ENCODE peak calls at places on chromosomes 11 and 22, in seven cellular contexts. One of them, this sample, is unnamed.

GRCh38 chr11:68825603-68826002 is 16.1 kb downstream of the CPT1A start:
- DNase-seq in fibroblast of pulmonary artery: no peak
- DNase-seq in left ventricle myocardium inferior: no peak
- DNase-seq in HTR-8/SVneo: no peak
- DNase-seq in T-helper 2 cell treated with Interferon-gamma antibody and Interleukin-4, amounts not matched to agents 5 μg/mL and 100 μg/mL, for 36 hours: no peak
- DNase-seq in left ventricle myocardium superior: no peak
- DNase-seq in NCI-H2107: no peak
- DNase-seq in this sample: no peak

GRCh38 chr11:86596861-86597632 is 75.4 kb downstream of the ME3 start:
- DNase-seq in fibroblast of pulmonary artery: peak; percentile 83
- DNase-seq in left ventricle myocardium inferior: no peak
- DNase-seq in HTR-8/SVneo: no peak
- DNase-seq in T-helper 2 cell treated with Interferon-gamma antibody and Interleukin-4, amounts not matched to agents 5 μg/mL and 100 μg/mL, for 36 hours: no peak
- DNase-seq in left ventricle myocardium superior: peak; percentile 40
- DNase-seq in NCI-H2107: no peak
- DNase-seq in this sample: no peak

GRCh38 chr11:119352857-119353260 is 6.4 kb upstream of the MFRP start:
- DNase-seq in fibroblast of pulmonary artery: peak; percentile 82
- DNase-seq in left ventricle myocardium inferior: no peak
- DNase-seq in HTR-8/SVneo: no peak
- DNase-seq in T-helper 2 cell treated with Interferon-gamma antibody and Interleukin-4, amounts not matched to agents 5 μg/mL and 100 μg/mL, for 36 hours: no peak
- DNase-seq in left ventricle myocardium superior: no peak
- DNase-seq in NCI-H2107: no peak
- DNase-seq in this sample: peak; percentile 56

GRCh38 chr11:66126808-66127555 is 56.9 kb downstream of the PACS1 start:
- DNase-seq in fibroblast of pulmonary artery: peak; percentile 83
- DNase-seq in left ventricle myocardium inferior: peak; percentile 46
- DNase-seq in HTR-8/SVneo: peak; percentile 69
- DNase-seq in T-helper 2 cell treated with Interferon-gamma antibody and Interleukin-4, amounts not matched to agents 5 μg/mL and 100 μg/mL, for 36 hours: peak; percentile 55
- DNase-seq in left ventricle myocardium superior: peak; percentile 52
- DNase-seq in NCI-H2107: peak; percentile 42
- DNase-seq in this sample: no peak

GRCh38 chr11:61923166-61924015 is 6.0 kb upstream of the RAB3IL1 start:
- DNase-seq in fibroblast of pulmonary artery: peak; percentile 84
- DNase-seq in left ventricle myocardium inferior: peak; percentile 79
- DNase-seq in HTR-8/SVneo: no peak
- DNase-seq in T-helper 2 cell treated with Interferon-gamma antibody and Interleukin-4, amounts not matched to agents 5 μg/mL and 100 μg/mL, for 36 hours: no peak
- DNase-seq in left ventricle myocardium superior: peak; percentile 84
- DNase-seq in NCI-H2107: no peak
- DNase-seq in this sample: peak; percentile 88

GRCh38 chr22:36026741-36027140 is 1.9 kb downstream of the RBFOX2 start:
- DNase-seq in fibroblast of pulmonary artery: peak; percentile 57
- DNase-seq in left ventricle myocardium inferior: no peak
- DNase-seq in HTR-8/SVneo: no peak
- DNase-seq in T-helper 2 cell treated with Interferon-gamma antibody and Interleukin-4, amounts not matched to agents 5 μg/mL and 100 μg/mL, for 36 hours: no peak
- DNase-seq in left ventricle myocardium superior: no peak
- DNase-seq in NCI-H2107: no peak
- DNase-seq in this sample: no peak

GRCh38 chr22:31776231-31776630 is 22.4 kb downstream of the DEPDC5 start:
- DNase-seq in fibroblast of pulmonary artery: no peak
- DNase-seq in left ventricle myocardium inferior: no peak
- DNase-seq in HTR-8/SVneo: no peak
- DNase-seq in T-helper 2 cell treated with Interferon-gamma antibody and Interleukin-4, amounts not matched to agents 5 μg/mL and 100 μg/mL, for 36 hours: no peak
- DNase-seq in left ventricle myocardium superior: no peak
- DNase-seq in NCI-H2107: no peak
- DNase-seq in this sample: no peak

GRCh38 chr22:37184380-37184755 is 3.7 kb downstream of the C1QTNF6 start:
- DNase-seq in fibroblast of pulmonary artery: no peak
- DNase-seq in left ventricle myocardium inferior: peak; percentile 10
- DNase-seq in HTR-8/SVneo: no peak
- DNase-seq in T-helper 2 cell treated with Interferon-gamma antibody and Interleukin-4, amounts not matched to agents 5 μg/mL and 100 μg/mL, for 36 hours: no peak
- DNase-seq in left ventricle myocardium superior: no peak
- DNase-seq in NCI-H2107: no peak
- DNase-seq in this sample: peak; percentile 55

GRCh38 chr22:42317691-42318547 is 47.5 kb upstream of the TCF20 start:
- DNase-seq in fibroblast of pulmonary artery: no peak
- DNase-seq in left ventricle myocardium inferior: no peak
- DNase-seq in HTR-8/SVneo: no peak
- DNase-seq in T-helper 2 cell treated with Interferon-gamma antibody and Interleukin-4, amounts not matched to agents 5 μg/mL and 100 μg/mL, for 36 hours: no peak
- DNase-seq in left ventricle myocardium superior: peak; percentile 44
- DNase-seq in NCI-H2107: no peak
- DNase-seq in this sample: no peak

GRCh38 chr22:17444204-17444504 is 74.9 kb downstream of the CECR2 start:
- DNase-seq in fibroblast of pulmonary artery: no peak
- DNase-seq in left ventricle myocardium inferior: no peak
- DNase-seq in HTR-8/SVneo: no peak
- DNase-seq in T-helper 2 cell treated with Interferon-gamma antibody and Interleukin-4, amounts not matched to agents 5 μg/mL and 100 μg/mL, for 36 hours: no peak
- DNase-seq in left ventricle myocardium superior: no peak
- DNase-seq in NCI-H2107: no peak
- DNase-seq in this sample: no peak

GRCh38 chr22:49063040-49063329 is 764.7 kb downstream of the BRD1 start:
- DNase-seq in fibroblast of pulmonary artery: no peak
- DNase-seq in left ventricle myocardium inferior: no peak
- DNase-seq in HTR-8/SVneo: no peak
- DNase-seq in T-helper 2 cell treated with Interferon-gamma antibody and Interleukin-4, amounts not matched to agents 5 μg/mL and 100 μg/mL, for 36 hours: no peak
- DNase-seq in left ventricle myocardium superior: no peak
- DNase-seq in NCI-H2107: no peak
- DNase-seq in this sample: no peak

GRCh38 chr22:44622685-44623084 is 79.3 kb upstream of the PRR5 start:
- DNase-seq in fibroblast of pulmonary artery: no peak
- DNase-seq in left ventricle myocardium inferior: no peak
- DNase-seq in HTR-8/SVneo: no peak
- DNase-seq in T-helper 2 cell treated with Interferon-gamma antibody and Interleukin-4, amounts not matched to agents 5 μg/mL and 100 μg/mL, for 36 hours: no peak
- DNase-seq in left ventricle myocardium superior: no peak
- DNase-seq in NCI-H2107: no peak
- DNase-seq in this sample: no peak

GRCh38 chr11:10305964-10306918 is 1.4 kb downstream of the ADM start:
- DNase-seq in fibroblast of pulmonary artery: no peak
- DNase-seq in left ventricle myocardium inferior: peak; percentile 30
- DNase-seq in HTR-8/SVneo: no peak
- DNase-seq in T-helper 2 cell treated with Interferon-gamma antibody and Interleukin-4, amounts not matched to agents 5 μg/mL and 100 μg/mL, for 36 hours: no peak
- DNase-seq in left ventricle myocardium superior: peak; percentile 51
- DNase-seq in NCI-H2107: no peak
- DNase-seq in this sample: no peak

GRCh38 chr11:68542617-68543016 is 82.1 kb downstream of the PPP6R3 start:
- DNase-seq in fibroblast of pulmonary artery: peak; percentile 81
- DNase-seq in left ventricle myocardium inferior: no peak
- DNase-seq in HTR-8/SVneo: peak; percentile 24
- DNase-seq in T-helper 2 cell treated with Interferon-gamma antibody and Interleukin-4, amounts not matched to agents 5 μg/mL and 100 μg/mL, for 36 hours: no peak
- DNase-seq in left ventricle myocardium superior: no peak
- DNase-seq in NCI-H2107: no peak
- DNase-seq in this sample: no peak

GRCh38 chr11:77379253-77379652 is 77.8 kb upstream of the GDPD4 start:
- DNase-seq in fibroblast of pulmonary artery: peak; percentile 28
- DNase-seq in left ventricle myocardium inferior: no peak
- DNase-seq in HTR-8/SVneo: no peak
- DNase-seq in T-helper 2 cell treated with Interferon-gamma antibody and Interleukin-4, amounts not matched to agents 5 μg/mL and 100 μg/mL, for 36 hours: no peak
- DNase-seq in left ventricle myocardium superior: no peak
- DNase-seq in NCI-H2107: no peak
- DNase-seq in this sample: no peak

GRCh38 chr11:61543606-61544306 is 35.2 kb downstream of the LRRC10B start:
- DNase-seq in fibroblast of pulmonary artery: peak; percentile 30
- DNase-seq in left ventricle myocardium inferior: no peak
- DNase-seq in HTR-8/SVneo: no peak
- DNase-seq in T-helper 2 cell treated with Interferon-gamma antibody and Interleukin-4, amounts not matched to agents 5 μg/mL and 100 μg/mL, for 36 hours: no peak
- DNase-seq in left ventricle myocardium superior: no peak
- DNase-seq in NCI-H2107: no peak
- DNase-seq in this sample: no peak

GRCh38 chr11:114291847-114292680 is 4.1 kb upstream of the NNMT start:
- DNase-seq in fibroblast of pulmonary artery: peak; percentile 93
- DNase-seq in left ventricle myocardium inferior: no peak
- DNase-seq in HTR-8/SVneo: no peak
- DNase-seq in T-helper 2 cell treated with Interferon-gamma antibody and Interleukin-4, amounts not matched to agents 5 μg/mL and 100 μg/mL, for 36 hours: no peak
- DNase-seq in left ventricle myocardium superior: no peak
- DNase-seq in NCI-H2107: no peak
- DNase-seq in this sample: no peak

GRCh38 chr22:26164174-26164573 is 5.1 kb upstream of the SEZ6L start:
- DNase-seq in fibroblast of pulmonary artery: no peak
- DNase-seq in left ventricle myocardium inferior: no peak
- DNase-seq in HTR-8/SVneo: no peak
- DNase-seq in T-helper 2 cell treated with Interferon-gamma antibody and Interleukin-4, amounts not matched to agents 5 μg/mL and 100 μg/mL, for 36 hours: no peak
- DNase-seq in left ventricle myocardium superior: no peak
- DNase-seq in NCI-H2107: no peak
- DNase-seq in this sample: no peak

GRCh38 chr11:66371627-66372415 is at the start of gene SLC29A2:
- DNase-seq in fibroblast of pulmonary artery: no peak
- DNase-seq in left ventricle myocardium inferior: peak; percentile 73
- DNase-seq in HTR-8/SVneo: peak; percentile 91
- DNase-seq in T-helper 2 cell treated with Interferon-gamma antibody and Interleukin-4, amounts not matched to agents 5 μg/mL and 100 μg/mL, for 36 hours: peak; percentile 81
- DNase-seq in left ventricle myocardium superior: peak; percentile 88
- DNase-seq in NCI-H2107: peak; percentile 89
- DNase-seq in this sample: peak; percentile 76

GRCh38 chr11:132644511-132644910 is 887.8 kb downstream of the OPCML start:
- DNase-seq in fibroblast of pulmonary artery: no peak
- DNase-seq in left ventricle myocardium inferior: no peak
- DNase-seq in HTR-8/SVneo: no peak
- DNase-seq in T-helper 2 cell treated with Interferon-gamma antibody and Interleukin-4, amounts not matched to agents 5 μg/mL and 100 μg/mL, for 36 hours: no peak
- DNase-seq in left ventricle myocardium superior: no peak
- DNase-seq in NCI-H2107: no peak
- DNase-seq in this sample: no peak

GRCh38 chr11:117876341-117877119 is at the start of gene FXYD6:
- DNase-seq in fibroblast of pulmonary artery: no peak
- DNase-seq in left ventricle myocardium inferior: peak; percentile 73
- DNase-seq in HTR-8/SVneo: peak; percentile 69
- DNase-seq in T-helper 2 cell treated with Interferon-gamma antibody and Interleukin-4, amounts not matched to agents 5 μg/mL and 100 μg/mL, for 36 hours: no peak
- DNase-seq in left ventricle myocardium superior: peak; percentile 79
- DNase-seq in NCI-H2107: peak; percentile 64
- DNase-seq in this sample: peak; percentile 83

GRCh38 chr22:49903322-49904039 is 14.8 kb downstream of the ALG12 start:
- DNase-seq in fibroblast of pulmonary artery: no peak
- DNase-seq in left ventricle myocardium inferior: no peak
- DNase-seq in HTR-8/SVneo: no peak
- DNase-seq in T-helper 2 cell treated with Interferon-gamma antibody and Interleukin-4, amounts not matched to agents 5 μg/mL and 100 μg/mL, for 36 hours: no peak
- DNase-seq in left ventricle myocardium superior: no peak
- DNase-seq in NCI-H2107: peak; percentile 55
- DNase-seq in this sample: no peak

GRCh38 chr11:46121724-46122477 is 647 bp upstream of the PHF21A start:
- DNase-seq in fibroblast of pulmonary artery: peak; percentile 94
- DNase-seq in left ventricle myocardium inferior: peak; percentile 82
- DNase-seq in HTR-8/SVneo: peak; percentile 59
- DNase-seq in T-helper 2 cell treated with Interferon-gamma antibody and Interleukin-4, amounts not matched to agents 5 μg/mL and 100 μg/mL, for 36 hours: peak; percentile 80
- DNase-seq in left ventricle myocardium superior: peak; percentile 85
- DNase-seq in NCI-H2107: peak; percentile 75
- DNase-seq in this sample: peak; percentile 90

GRCh38 chr11:64710418-64711137 is 12.4 kb downstream of the NRXN2 start:
- DNase-seq in fibroblast of pulmonary artery: no peak
- DNase-seq in left ventricle myocardium inferior: no peak
- DNase-seq in HTR-8/SVneo: no peak
- DNase-seq in T-helper 2 cell treated with Interferon-gamma antibody and Interleukin-4, amounts not matched to agents 5 μg/mL and 100 μg/mL, for 36 hours: no peak
- DNase-seq in left ventricle myocardium superior: no peak
- DNase-seq in NCI-H2107: no peak
- DNase-seq in this sample: no peak

GRCh38 chr11:61362542-61362875 is 335 bp downstream of the TMEM138 start:
- DNase-seq in fibroblast of pulmonary artery: peak; percentile 55
- DNase-seq in left ventricle myocardium inferior: no peak
- DNase-seq in HTR-8/SVneo: peak; percentile 26
- DNase-seq in T-helper 2 cell treated with Interferon-gamma antibody and Interleukin-4, amounts not matched to agents 5 μg/mL and 100 μg/mL, for 36 hours: no peak
- DNase-seq in left ventricle myocardium superior: no peak
- DNase-seq in NCI-H2107: no peak
- DNase-seq in this sample: no peak

GRCh38 chr22:33811686-33812085 is 108.6 kb downstream of the LARGE1 start:
- DNase-seq in fibroblast of pulmonary artery: peak; percentile 73
- DNase-seq in left ventricle myocardium inferior: peak; percentile 39
- DNase-seq in HTR-8/SVneo: no peak
- DNase-seq in T-helper 2 cell treated with Interferon-gamma antibody and Interleukin-4, amounts not matched to agents 5 μg/mL and 100 μg/mL, for 36 hours: no peak
- DNase-seq in left ventricle myocardium superior: peak; percentile 47
- DNase-seq in NCI-H2107: no peak
- DNase-seq in this sample: no peak

GRCh38 chr22:37485714-37486223 is 415 bp downstream of the MFNG start:
- DNase-seq in fibroblast of pulmonary artery: no peak
- DNase-seq in left ventricle myocardium inferior: no peak
- DNase-seq in HTR-8/SVneo: no peak
- DNase-seq in T-helper 2 cell treated with Interferon-gamma antibody and Interleukin-4, amounts not matched to agents 5 μg/mL and 100 μg/mL, for 36 hours: peak; percentile 8
- DNase-seq in left ventricle myocardium superior: no peak
- DNase-seq in NCI-H2107: no peak
- DNase-seq in this sample: no peak

GRCh38 chr11:106228996-106229395 is 151.5 kb downstream of the AASDHPPT start:
- DNase-seq in fibroblast of pulmonary artery: peak; percentile 10
- DNase-seq in left ventricle myocardium inferior: no peak
- DNase-seq in HTR-8/SVneo: no peak
- DNase-seq in T-helper 2 cell treated with Interferon-gamma antibody and Interleukin-4, amounts not matched to agents 5 μg/mL and 100 μg/mL, for 36 hours: no peak
- DNase-seq in left ventricle myocardium superior: no peak
- DNase-seq in NCI-H2107: no peak
- DNase-seq in this sample: no peak

GRCh38 chr22:39252461-39253391 is 7.9 kb upstream of the PDGFB start:
- DNase-seq in fibroblast of pulmonary artery: no peak
- DNase-seq in left ventricle myocardium inferior: no peak
- DNase-seq in HTR-8/SVneo: no peak
- DNase-seq in T-helper 2 cell treated with Interferon-gamma antibody and Interleukin-4, amounts not matched to agents 5 μg/mL and 100 μg/mL, for 36 hours: no peak
- DNase-seq in left ventricle myocardium superior: no peak
- DNase-seq in NCI-H2107: no peak
- DNase-seq in this sample: no peak

GRCh38 chr22:50083462-50084081 is 1.7 kb downstream of the MLC1 start:
- DNase-seq in fibroblast of pulmonary artery: no peak
- DNase-seq in left ventricle myocardium inferior: no peak
- DNase-seq in HTR-8/SVneo: no peak
- DNase-seq in T-helper 2 cell treated with Interferon-gamma antibody and Interleukin-4, amounts not matched to agents 5 μg/mL and 100 μg/mL, for 36 hours: no peak
- DNase-seq in left ventricle myocardium superior: no peak
- DNase-seq in NCI-H2107: no peak
- DNase-seq in this sample: no peak

GRCh38 chr11:78202733-78203167 is 14.0 kb downstream of the USP35 start:
- DNase-seq in fibroblast of pulmonary artery: no peak
- DNase-seq in left ventricle myocardium inferior: no peak
- DNase-seq in HTR-8/SVneo: no peak
- DNase-seq in T-helper 2 cell treated with Interferon-gamma antibody and Interleukin-4, amounts not matched to agents 5 μg/mL and 100 μg/mL, for 36 hours: peak; percentile 49
- DNase-seq in left ventricle myocardium superior: no peak
- DNase-seq in NCI-H2107: no peak
- DNase-seq in this sample: no peak